ENCODE peak calls at places on chromosome 1, in four cellular contexts. C is pulmonary artery endothelial cell, M is NCI-H510A, E is astrocyte of the spinal cord. S is an unnamed sample.

GRCh38 chr1:231964955-231965354 is 338.4 kb downstream of the DISC1 start:
- DNase-seq in C (no peak), E (no peak), M (no peak), S (no peak)

GRCh38 chr1:11860586-11860985 is 1.8 kb upstream of the NPPB start:
- DNase-seq in C (no peak), M (no peak), E (no peak), S (no peak)

GRCh38 chr1:44780583-44781121 is 5.3 kb downstream of the RPS8 start:
- DNase-seq in C (no peak), E (no peak), M (no peak), S (no peak)

GRCh38 chr1:113784104-113784779 is 25.0 kb upstream of the PHTF1 start:
- DNase-seq in M (no peak), C (no peak), E (no peak), S (peak; percentile 46)

GRCh38 chr1:64405833-64406232 is 64.1 kb upstream of the CACHD1 start:
- DNase-seq in C (no peak), M (no peak), E (no peak), S (no peak)

GRCh38 chr1:19033926-19034680 is 77.6 kb upstream of the IFFO2 start:
- DNase-seq in M (no peak), C (no peak), E (peak; percentile 41), S (no peak)

GRCh38 chr1:188117436-188117835 is 1288.7 kb downstream of the PLA2G4A start:
- DNase-seq in C (no peak), M (no peak), E (no peak), S (no peak)

GRCh38 chr1:202105571-202106339 is 17.0 kb upstream of the GPR37L1 start:
- DNase-seq in M (peak; percentile 68), C (no peak), E (peak; percentile 61), S (no peak)

GRCh38 chr1:61981870-61982660 is 212.6 kb upstream of the L1TD1 start:
- DNase-seq in M (no peak), C (no peak), E (no peak), S (no peak)

GRCh38 chr1:17755120-17755519 is at the start of gene ACTL8:
- DNase-seq in M (no peak), C (no peak), E (no peak), S (no peak)

GRCh38 chr1:243487036-243487648 is 231.3 kb downstream of the SDCCAG8 start:
- DNase-seq in C (no peak), E (no peak), M (no peak), S (no peak)

GRCh38 chr1:248807067-248807737 is 18.5 kb downstream of the SH3BP5L start:
- DNase-seq in C (no peak), E (peak; percentile 35), M (no peak), S (peak; percentile 47)

GRCh38 chr1:28421744-28422143 is 52.2 kb downstream of the PHACTR4 start:
- DNase-seq in E (no peak), C (no peak), M (no peak), S (no peak)

S was measured in myocyte.